ENCODE peak calls at places on chromosomes 12 and 14, in ten cellular contexts. J, C, M, X, Y, W, B, F, R and P are unnamed samples.

GRCh38 chr12:57781801-57782200 is 786 bp upstream of the TSFM start:
- DNase-seq in J (no peak), C (no peak), M (no peak), X (no peak), Y (no peak), W (no peak), B (no peak), F (no peak), R (no peak), P (no peak)

GRCh38 chr14:40599726-40600125 is 1007.0 kb upstream of the LRFN5 start:
- DNase-seq in J (no peak), C (no peak), M (no peak), X (no peak), Y (no peak), W (no peak), B (no peak), F (no peak), R (no peak), P (no peak)

GRCh38 chr12:1933342-1933992 is 15.0 kb upstream of the CACNA2D4 start:
- DNase-seq in J (no peak), C (no peak), M (peak; percentile 51), X (no peak), Y (peak; percentile 39), W (no peak), B (peak; percentile 44), F (peak; percentile 25), R (peak; percentile 52), P (no peak)

GRCh38 chr12:66014818-66015217 is 115.7 kb downstream of the LLPH start:
- DNase-seq in J (no peak), C (peak; percentile 29), M (no peak), X (peak; percentile 54), Y (no peak), W (no peak), B (no peak), F (peak; percentile 92), R (peak; percentile 25), P (no peak)

GRCh38 chr14:93987376-93987775 is 9.7 kb upstream of the CCDC197 start:
- DNase-seq in J (peak; percentile 38), C (no peak), M (no peak), X (no peak), Y (no peak), W (no peak), B (no peak), F (no peak), R (no peak), P (no peak)

GRCh38 chr14:29426083-29426482 is 501.6 kb downstream of the PRKD1 start:
- DNase-seq in J (no peak), C (no peak), M (no peak), X (no peak), Y (no peak), W (no peak), B (no peak), F (no peak), R (no peak), P (no peak)

GRCh38 chr12:3421599-3421998 is 69.4 kb upstream of the PRMT8 start:
- DNase-seq in J (no peak), C (no peak), M (no peak), X (no peak), Y (no peak), W (no peak), B (no peak), F (no peak), R (no peak), P (no peak)

GRCh38 chr12:74644681-74645080 is 107.0 kb downstream of the ATXN7L3B start:
- DNase-seq in J (no peak), C (no peak), M (no peak), X (no peak), Y (no peak), W (no peak), B (no peak), F (no peak), R (no peak), P (no peak)

GRCh38 chr12:12665194-12665593 is 30.8 kb downstream of the GPR19 start:
- DNase-seq in J (no peak), C (no peak), M (no peak), X (no peak), Y (no peak), W (no peak), B (no peak), F (no peak), R (no peak), P (no peak)

GRCh38 chr12:12365931-12366431 is 9.1 kb downstream of the BORCS5 start:
- DNase-seq in J (no peak), C (peak; percentile 51), M (no peak), X (no peak), Y (peak; percentile 13), W (no peak), B (no peak), F (peak; percentile 21), R (no peak), P (no peak)

GRCh38 chr14:68824517-68825347 is 31.9 kb upstream of the ZFP36L1 start:
- DNase-seq in J (peak; percentile 85), C (peak; percentile 79), M (peak; percentile 97), X (peak; percentile 59), Y (peak; percentile 90), W (peak; percentile 92), B (peak; percentile 93), F (peak; percentile 75), R (peak; percentile 69), P (no peak)

GRCh38 chr14:55423969-55424368 is 12.3 kb upstream of the ATG14 start:
- DNase-seq in J (no peak), C (no peak), M (no peak), X (no peak), Y (no peak), W (no peak), B (no peak), F (no peak), R (no peak), P (no peak)

GRCh38 chr14:38405851-38406630 is 150.1 kb upstream of the CLEC14A start:
- DNase-seq in J (no peak), C (peak; percentile 54), M (no peak), X (peak; percentile 73), Y (peak; percentile 60), W (no peak), B (no peak), F (peak; percentile 89), R (peak; percentile 34), P (no peak)

GRCh38 chr14:61525293-61526011 is 169.9 kb upstream of the HIF1A start:
- DNase-seq in J (peak; percentile 98), C (peak; percentile 88), M (no peak), X (no peak), Y (no peak), W (peak; percentile 70), B (peak; percentile 73), F (peak; percentile 78), R (peak; percentile 67), P (peak; percentile 99)

DNA sequence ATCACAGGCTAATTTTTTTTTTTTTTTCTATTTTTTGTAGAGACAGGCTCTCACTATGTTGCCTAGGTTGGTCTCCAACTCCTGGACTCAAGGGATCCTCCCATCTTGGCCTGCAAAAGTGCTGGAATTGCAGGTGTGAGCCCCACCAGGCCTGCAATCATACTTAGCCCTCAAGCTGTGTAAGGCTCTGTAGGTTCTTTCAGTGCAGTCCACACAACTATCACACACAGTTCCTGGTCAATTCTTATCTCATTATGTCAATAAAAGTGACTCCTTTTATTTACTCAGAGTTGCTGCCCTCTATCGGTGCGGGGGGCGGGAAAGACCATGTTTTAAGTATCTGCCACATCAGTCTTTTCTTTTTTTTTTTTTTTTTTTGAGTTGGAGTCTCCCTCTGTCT is 29.0 kb downstream of the SLC2A3 start:
- DNase-seq in J (no peak), C (peak; percentile 43), M (peak; percentile 58), X (peak; percentile 35), Y (peak; percentile 51), W (no peak), B (no peak), F (peak; percentile 57), R (peak; percentile 55), P (no peak)
- TF ChIP-seq CTCF in J (peak; percentile 37), C (peak; percentile 39), M (no peak), X (peak; percentile 38), Y (peak; percentile 46), W (peak; percentile 12), B (peak; percentile 29), F (peak; percentile 43), R (peak; percentile 51), P (peak; percentile 53)

GRCh38 chr12:122888232-122888752 is 7.6 kb downstream of the VPS37B start:
- DNase-seq in J (peak; percentile 96), C (peak; percentile 88), M (no peak), X (no peak), Y (peak; percentile 26), W (peak; percentile 84), B (peak; percentile 83), F (peak; percentile 74), R (peak; percentile 81), P (peak; percentile 91)
- H3K4me3 ChIP-seq in J (peak overlapping the region; percentile 14), C (peak overlapping the region; percentile 27), M (no peak overlapping the region), X (no peak overlapping the region), Y (no peak overlapping the region), W (peak overlapping the region; percentile 22), B (peak overlapping the region; percentile 25), F (no peak overlapping the region), R (no peak overlapping the region), P (no peak overlapping the region)

DNA sequence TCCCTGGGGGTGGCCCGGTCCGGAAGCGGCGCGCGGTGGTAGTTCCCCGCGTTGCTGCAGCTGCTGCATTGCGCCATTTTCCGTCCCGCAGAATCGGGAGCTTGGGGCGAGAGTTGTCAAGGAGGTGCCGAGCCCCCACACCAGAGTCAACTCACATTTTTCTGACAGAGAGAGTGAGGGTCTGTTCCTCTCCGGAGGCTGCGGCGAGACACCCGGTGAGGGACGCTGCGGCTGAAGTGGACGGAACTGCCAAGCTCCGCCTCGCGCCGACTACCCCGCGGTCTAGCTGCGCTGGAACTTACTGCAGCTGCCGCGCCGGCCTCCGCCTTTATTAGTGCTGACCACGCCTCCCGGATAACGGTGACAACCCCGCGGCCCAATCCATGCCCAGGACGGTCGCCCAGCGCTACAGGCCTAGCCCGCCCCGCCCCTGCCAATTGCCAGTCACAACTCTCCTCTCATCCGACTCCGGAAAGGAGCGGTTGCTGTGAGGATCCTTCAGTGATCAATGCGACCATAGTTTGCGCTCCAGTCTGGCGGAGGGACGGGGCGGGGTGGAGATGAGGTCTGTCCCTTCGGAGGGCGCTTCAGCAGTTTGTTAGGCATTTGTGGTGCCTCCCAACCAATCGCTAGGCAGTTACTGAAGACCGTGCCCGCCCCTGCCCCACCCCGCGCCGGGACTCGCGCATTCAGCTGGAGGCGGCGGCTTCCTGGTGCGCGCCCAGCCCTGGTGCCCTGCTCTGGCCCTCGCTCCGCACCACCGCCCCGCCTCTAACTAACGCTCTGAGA is at the start of gene VAMP1:
- DNase-seq in J (peak; percentile 98), C (peak; percentile 96), M (peak; percentile 97), X (peak; percentile 95), Y (peak; percentile 100), W (peak; percentile 99), B (peak; percentile 98), F (peak; percentile 97), R (peak; percentile 97), P (peak; percentile 81)
- TF ChIP-seq CTCF in J (no peak), C (no peak), M (no peak), X (no peak), Y (no peak), W (no peak), B (no peak), F (no peak), R (no peak), P (no peak)

GRCh38 chr14:70567791-70568190 is 32.7 kb downstream of the MED6 start:
- DNase-seq in J (peak; percentile 56), C (peak; percentile 53), M (peak; percentile 66), X (peak; percentile 11), Y (peak; percentile 58), W (no peak), B (no peak), F (peak; percentile 35), R (peak; percentile 36), P (no peak)

GRCh38 chr14:70563869-70564268 is 29.1 kb upstream of the ADAM20 start:
- DNase-seq in J (no peak), C (no peak), M (no peak), X (no peak), Y (no peak), W (no peak), B (no peak), F (no peak), R (no peak), P (no peak)

GRCh38 chr14:70563417-70563816 is 28.6 kb upstream of the ADAM20 start:
- DNase-seq in J (no peak), C (no peak), M (no peak), X (no peak), Y (no peak), W (no peak), B (no peak), F (no peak), R (no peak), P (no peak)
- H3K4me3 ChIP-seq in J (no peak overlapping the region), C (no peak overlapping the region), M (no peak overlapping the region), X (no peak overlapping the region), Y (no peak overlapping the region), W (no peak overlapping the region), B (no peak overlapping the region), F (no peak overlapping the region), R (no peak overlapping the region), P (no peak overlapping the region)